ENCODE peak calls at places on chromosomes 16 and 17, in six cellular contexts. N, G, K, M, W and P are unnamed samples.

GRCh38 chr16:30449116-30449435 is 3.4 kb upstream of the SEPHS2 start:
- DNase-seq in N (no peak), G (no peak), K (no peak), M (no peak), W (no peak), P (no peak)

GRCh38 chr16:85781685-85782370 is 17.5 kb downstream of the EMC8 start:
- DNase-seq in N (no peak), G (no peak), K (peak), M (no peak), W (no peak), P (peak)

GRCh38 chr17:19769946-19770652 is 22.0 kb upstream of the ALDH3A1 start:
- DNase-seq in N (no peak), G (no peak), K (no peak), M (no peak), W (no peak), P (no peak)

GRCh38 chr16:88596477-88596876 is 26.3 kb downstream of the ZC3H18 start:
- DNase-seq in N (no peak), G (no peak), K (no peak), M (no peak), W (peak), P (no peak)

GRCh38 chr16:31090540-31090939 is 1.8 kb upstream of the PRSS53 start:
- DNase-seq in N (no peak), G (peak), K (no peak), M (no peak), W (no peak), P (no peak)

GRCh38 chr17:14579716-14580115 is 278.8 kb downstream of the HS3ST3B1 start:
- DNase-seq in N (no peak), G (no peak), K (no peak), M (no peak), W (no peak), P (no peak)

GRCh38 chr17:48052956-48053757 is 5.0 kb downstream of the NFE2L1 start:
- DNase-seq in N (peak), G (peak), K (peak), M (no peak), W (peak), P (peak)

GRCh38 chr16:49348408-49349176 is 25.0 kb upstream of the C16orf78 start:
- DNase-seq in N (no peak), G (no peak), K (no peak), M (peak), W (no peak), P (no peak)

GRCh38 chr16:51773051-51773450 is 622.0 kb upstream of the SALL1 start:
- DNase-seq in N (no peak), G (no peak), K (no peak), M (no peak), W (no peak), P (no peak)

GRCh38 chr17:76246080-76247066 is 6.1 kb upstream of the RNF157 start:
- DNase-seq in N (no peak), G (no peak), K (no peak), M (no peak), W (no peak), P (no peak)

GRCh38 chr17:75063201-75063600 is 16.2 kb downstream of the KCTD2 start:
- DNase-seq in N (no peak), G (no peak), K (no peak), M (no peak), W (no peak), P (no peak)

GRCh38 chr16:67246945-67247697 is at the start of gene FHOD1:
- DNase-seq in N (peak), G (peak), K (peak), M (peak), W (peak), P (peak)

GRCh38 chr17:63333869-63334268 is 112.2 kb downstream of the CYB561 start:
- DNase-seq in N (no peak), G (no peak), K (no peak), M (no peak), W (no peak), P (no peak)

GRCh38 chr17:64178011-64178825 is 48.3 kb upstream of the ERN1 start:
- DNase-seq in N (no peak), G (no peak), K (peak), M (no peak), W (no peak), P (no peak)

GRCh38 chr16:10682604-10683003 is 12.1 kb downstream of the TEKT5 start:
- DNase-seq in N (no peak), G (no peak), K (no peak), M (no peak), W (no peak), P (no peak)

GRCh38 chr17:78532922-78533640 is 44.1 kb downstream of the DNAH17 start:
- DNase-seq in N (no peak), G (peak), K (no peak), M (peak), W (no peak), P (peak)

GRCh38 chr16:75065149-75065807 is 51.3 kb downstream of the LDHD start:
- DNase-seq in N (no peak), G (peak), K (no peak), M (peak), W (no peak), P (no peak)

GRCh38 chr16:55010492-55011260 is 80.0 kb downstream of the IRX5 start:
- DNase-seq in N (no peak), G (no peak), K (no peak), M (no peak), W (no peak), P (no peak)

GRCh38 chr17:77496401-77496801 is 355.6 kb downstream of the SEC14L1 start:
- DNase-seq in N (peak), G (no peak), K (no peak), M (no peak), W (no peak), P (peak)

GRCh38 chr16:14608604-14609003 is 21.5 kb downstream of the PARN start:
- DNase-seq in N (no peak), G (no peak), K (no peak), M (no peak), W (no peak), P (peak)

GRCh38 chr16:67386861-67387455 is 6.3 kb downstream of the TPPP3 start:
- DNase-seq in N (no peak), G (no peak), K (no peak), M (no peak), W (no peak), P (peak)

GRCh38 chr17:50683434-50684287 is 24.1 kb downstream of the ANKRD40 start:
- DNase-seq in N (no peak), G (peak), K (peak), M (no peak), W (no peak), P (no peak)

GRCh38 chr17:37131064-37131463 is 182.3 kb downstream of the AATF start:
- DNase-seq in N (no peak), G (no peak), K (no peak), M (no peak), W (no peak), P (no peak)

GRCh38 chr17:76546556-76547182 is 6.8 kb downstream of the PRCD start:
- DNase-seq in N (no peak), G (peak), K (no peak), M (no peak), W (no peak), P (peak)

GRCh38 chr16:68732068-68732680 is 4.9 kb upstream of the CDH1 start:
- DNase-seq in N (no peak), G (no peak), K (peak), M (peak), W (no peak), P (peak)

GRCh38 chr17:74646231-74646630 is 22.7 kb upstream of the CD300E start:
- DNase-seq in N (no peak), G (no peak), K (no peak), M (peak), W (no peak), P (no peak)

GRCh38 chr16:65989861-65990260 is 376.6 kb upstream of the CDH5 start:
- DNase-seq in N (no peak), G (no peak), K (no peak), M (no peak), W (no peak), P (no peak)

GRCh38 chr16:87702325-87702811 is 63.4 kb downstream of the KLHDC4 start:
- DNase-seq in N (no peak), G (peak), K (no peak), M (no peak), W (no peak), P (no peak)

GRCh38 chr17:18182190-18182977 is 1.2 kb upstream of the ALKBH5 start:
- DNase-seq in N (no peak), G (no peak), K (peak), M (no peak), W (no peak), P (peak)

GRCh38 chr17:81391964-81392908 is 3.0 kb upstream of the BAHCC1 start:
- DNase-seq in N (no peak), G (no peak), K (peak), M (no peak), W (no peak), P (no peak)

GRCh38 chr17:76019830-76020467 is 7.2 kb downstream of the EVPL start:
- DNase-seq in N (no peak), G (no peak), K (no peak), M (no peak), W (no peak), P (no peak)

GRCh38 chr16:80664226-80664625 is 123.4 kb downstream of the DYNLRB2 start:
- DNase-seq in N (no peak), G (no peak), K (no peak), M (no peak), W (no peak), P (no peak)

GRCh38 chr16:17448640-17449638 is 21.8 kb downstream of the XYLT1 start:
- DNase-seq in N (no peak), G (peak), K (peak), M (no peak), W (peak), P (no peak)

GRCh38 chr17:64216385-64217248 is 46.4 kb downstream of the TEX2 start:
- DNase-seq in N (no peak), G (peak), K (peak), M (no peak), W (peak), P (peak)

GRCh38 chr17:54784305-54784704 is 116.3 kb upstream of the TOM1L1 start:
- DNase-seq in N (no peak), G (no peak), K (no peak), M (no peak), W (no peak), P (no peak)

GRCh38 chr17:71592431-71592830 is 528.4 kb upstream of the SOX9 start:
- DNase-seq in N (no peak), G (no peak), K (no peak), M (no peak), W (no peak), P (no peak)
- H3K27ac ChIP-seq in N (no peak), G (no peak), K (no peak), M (no peak), W (no peak), P (no peak)

GRCh38 chr17:57892146-57892819 is 42.4 kb upstream of the MRPS23 start:
- DNase-seq in N (peak), G (peak), K (peak), M (peak), W (peak), P (peak)

GRCh38 chr17:57890857-57891232 is 41.0 kb upstream of the MRPS23 start:
- DNase-seq in N (no peak), G (no peak), K (peak), M (no peak), W (peak), P (peak)

GRCh38 chr17:57894848-57895247 is 45.0 kb upstream of the MRPS23 start:
- DNase-seq in N (no peak), G (no peak), K (no peak), M (no peak), W (no peak), P (no peak)

GRCh38 chr17:57895382-57896060 is 45.7 kb upstream of the MRPS23 start:
- DNase-seq in N (no peak), G (no peak), K (peak), M (peak), W (peak), P (no peak)

DNA sequence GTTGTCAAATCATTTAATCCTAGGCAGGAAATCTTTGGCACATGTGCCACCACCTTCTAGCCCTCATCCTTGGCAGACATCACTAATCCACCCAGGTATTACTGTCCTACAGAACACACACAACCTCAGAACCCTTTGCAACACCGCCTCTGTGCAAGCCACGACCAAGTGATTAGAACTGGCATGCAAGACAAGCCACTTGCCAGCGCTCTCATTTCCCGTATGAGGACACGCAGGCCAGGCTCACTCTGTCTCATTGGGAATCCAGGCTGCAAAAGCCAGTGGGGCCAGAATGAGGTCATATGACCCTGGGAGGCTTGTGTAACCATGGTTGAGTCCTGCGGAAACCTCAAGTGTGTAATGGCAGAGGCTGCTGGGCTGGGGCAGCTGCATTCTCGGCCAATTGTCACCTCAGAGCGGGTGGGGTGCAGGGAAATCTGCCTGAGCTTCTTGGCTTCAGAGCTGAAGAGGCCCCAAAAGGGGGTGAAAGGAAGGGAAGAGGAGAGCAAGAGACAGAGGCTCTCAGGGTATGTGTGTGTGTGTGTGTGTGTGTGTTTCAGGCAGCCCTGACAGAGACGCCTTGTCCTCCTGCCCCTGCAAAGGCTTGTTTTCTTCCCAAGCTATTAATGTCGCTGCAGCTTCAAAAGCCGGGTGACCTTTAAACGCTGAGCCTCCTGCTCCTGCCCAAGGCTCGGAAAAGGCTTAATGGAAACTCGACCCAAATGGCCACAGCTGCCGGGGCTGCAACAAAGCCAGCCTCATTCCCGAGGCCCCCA is 43.2 kb upstream of the MRPS23 start:
- DNase-seq in N (peak), G (peak), K (peak), M (peak), W (peak), P (peak)
- TF ChIP-seq POLR2A in N (no peak), G (no peak), K (peak), M (no peak), W (no peak), P (peak)

DNA sequence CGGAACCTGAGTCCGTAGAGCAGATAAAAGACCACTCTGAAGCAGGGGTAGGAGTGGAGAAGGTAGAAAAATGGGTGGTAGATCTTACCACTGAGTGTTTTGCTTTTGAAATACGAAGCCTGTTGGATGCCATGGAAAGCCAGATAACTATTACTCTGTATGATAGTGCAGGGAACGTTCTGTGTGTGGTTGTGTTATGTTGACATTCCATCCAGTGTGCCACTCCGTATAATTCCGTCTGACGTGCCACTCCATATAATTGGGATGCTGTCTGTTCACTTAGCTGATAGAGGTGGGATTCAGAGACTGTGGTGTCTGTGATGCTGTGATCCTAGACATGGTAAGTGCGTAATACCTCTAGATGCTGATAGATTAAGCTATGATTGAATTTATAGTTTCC is 263.2 kb upstream of the CACNG5 start:
- DNase-seq in N (no peak), G (no peak), K (no peak), M (no peak), W (no peak), P (no peak)
- H3K4me3 ChIP-seq in N (no peak), G (no peak), K (no peak), M (no peak), W (no peak), P (no peak)

DNA sequence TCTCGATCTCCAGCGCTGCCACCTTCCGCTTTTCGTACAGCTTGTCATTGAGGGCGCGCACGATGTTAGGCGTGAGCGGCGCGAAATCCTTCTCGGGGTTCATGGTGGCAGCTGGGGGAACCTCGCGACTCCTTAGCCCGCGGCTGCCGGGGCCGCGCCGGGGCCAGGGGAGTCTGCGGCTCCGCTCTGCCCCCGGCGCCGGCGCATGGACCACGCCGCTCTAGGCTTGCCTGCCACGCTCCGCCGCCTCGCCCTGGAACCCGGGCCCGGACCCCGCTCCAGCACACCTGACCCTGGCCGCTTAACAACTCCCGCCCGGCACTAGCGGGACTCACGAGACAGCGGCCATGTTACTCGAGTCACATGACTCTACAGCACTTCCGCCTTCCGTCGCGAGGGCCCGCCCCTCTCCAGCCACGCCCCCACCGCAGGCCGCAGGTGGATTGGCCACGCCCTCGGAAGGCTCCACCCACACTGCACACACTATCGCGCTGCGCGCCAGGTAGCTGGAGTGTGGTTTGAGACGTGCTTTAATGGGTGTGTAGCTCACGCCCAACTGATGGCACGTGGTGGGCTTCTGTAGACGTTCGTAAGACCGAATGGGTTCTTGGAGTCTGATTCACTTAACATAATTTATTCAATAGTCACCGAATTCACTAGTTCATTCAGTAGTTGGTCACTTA is at the start of gene VAC14:
- DNase-seq in N (peak), G (peak), K (peak), M (peak), W (peak), P (peak)
- H3K27ac ChIP-seq in N (peak), G (peak), K (peak), M (peak), W (no peak), P (peak)

GRCh38 chr16:26019406-26019805 is 327.6 kb downstream of the HS3ST4 start:
- DNase-seq in N (no peak), G (no peak), K (no peak), M (no peak), W (no peak), P (no peak)
- TF ChIP-seq POLR2A in N (no peak), G (no peak), K (no peak), M (no peak), W (no peak), P (no peak)

DNA sequence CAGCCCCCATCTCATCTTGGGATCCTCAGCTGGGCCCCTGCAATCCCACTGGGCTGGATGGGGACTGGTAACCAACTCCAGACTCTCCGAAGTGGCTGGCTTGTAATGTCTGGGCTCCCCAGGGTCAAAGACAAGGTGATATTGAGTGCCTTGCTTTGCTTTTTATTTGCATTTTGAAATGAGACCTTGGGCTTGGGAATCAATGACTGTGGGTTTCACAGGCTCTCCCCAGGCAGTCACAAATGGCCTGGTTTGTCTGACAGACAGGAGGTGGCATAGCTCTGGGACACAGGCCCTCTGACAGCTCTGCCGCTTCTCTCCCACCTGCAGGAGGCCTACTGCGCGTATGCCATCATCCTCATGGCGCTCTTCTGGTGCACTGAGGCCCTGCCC is 15.4 kb downstream of the SLC13A2 start:
- DNase-seq in N (no peak), G (no peak), K (no peak), M (no peak), W (no peak), P (no peak)
- H3K4me3 ChIP-seq in N (no peak), G (no peak), K (no peak), M (no peak), W (no peak), P (no peak)

DNA sequence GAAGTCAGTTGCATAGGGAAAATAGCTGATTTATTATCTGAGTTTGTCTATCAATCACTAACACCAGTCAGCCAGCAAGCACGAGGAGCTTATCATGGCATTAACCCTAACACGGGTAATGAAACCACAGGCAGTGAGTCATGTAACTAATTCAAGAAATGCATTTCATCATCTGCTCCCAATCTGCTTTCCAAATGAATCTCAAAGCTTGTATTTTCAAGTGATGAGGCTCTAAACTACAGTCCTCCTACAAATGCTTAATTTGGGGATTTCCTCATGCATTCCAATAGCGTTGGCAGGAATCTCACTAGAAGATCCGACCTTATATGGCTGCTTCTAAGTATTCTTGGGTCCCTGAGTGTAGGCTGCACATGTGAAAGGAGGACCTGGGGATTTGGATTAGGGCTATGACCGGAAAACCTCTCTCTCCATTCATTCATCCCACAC is 118.4 kb upstream of the HSBP1 start:
- DNase-seq in N (no peak), G (no peak), K (no peak), M (no peak), W (no peak), P (no peak)
- H3K27ac ChIP-seq in N (no peak), G (no peak), K (no peak), M (no peak), W (no peak), P (no peak)